ENCODE peak calls at places on chromosomes 11 and 22, in nine cellular contexts. One of them, this sample, is unnamed. For H3K4me1, the result is how much of the 10 kb centered on the place peaks cover.

GRCh38 chr11:32809313-32809712 is 14.9 kb upstream of the CCDC73 start:
- DNase-seq in HepG2: peak
- DNase-seq in suprapubic skin: no peak
- DNase-seq in body of pancreas: peak
- DNase-seq in colonic mucosa: peak
- DNase-seq in ovary: peak
- DNase-seq in upper lobe of right lung: peak
- DNase-seq in left ventricle myocardium inferior: peak
- DNase-seq in effector memory CD4-positive, alpha-beta T cell: no peak
- DNase-seq in this sample: peak

GRCh38 chr11:16778286-16778685 is 39.8 kb downstream of the C11orf58 start:
- DNase-seq in body of pancreas: no peak
- DNase-seq in HepG2: no peak
- DNase-seq in left ventricle myocardium inferior: no peak
- DNase-seq in effector memory CD4-positive, alpha-beta T cell: no peak
- DNase-seq in colonic mucosa: no peak
- DNase-seq in ovary: no peak
- DNase-seq in upper lobe of right lung: peak
- DNase-seq in suprapubic skin: no peak
- DNase-seq in this sample: no peak

GRCh38 chr11:58625826-58626460 is 3.5 kb downstream of the CNTF start:
- DNase-seq in upper lobe of right lung: no peak
- DNase-seq in left ventricle myocardium inferior: no peak
- DNase-seq in effector memory CD4-positive, alpha-beta T cell: no peak
- DNase-seq in colonic mucosa: no peak
- DNase-seq in suprapubic skin: no peak
- DNase-seq in body of pancreas: no peak
- DNase-seq in ovary: no peak
- DNase-seq in HepG2: no peak
- DNase-seq in this sample: no peak

GRCh38 chr11:429391-429790 is 12.4 kb downstream of the ANO9 start:
- DNase-seq in colonic mucosa: no peak
- DNase-seq in left ventricle myocardium inferior: no peak
- DNase-seq in ovary: no peak
- DNase-seq in upper lobe of right lung: no peak
- DNase-seq in effector memory CD4-positive, alpha-beta T cell: no peak
- DNase-seq in body of pancreas: no peak
- DNase-seq in HepG2: no peak
- DNase-seq in suprapubic skin: no peak
- DNase-seq in this sample: no peak

GRCh38 chr11:126564588-126564987 is 209.1 kb downstream of the ST3GAL4 start:
- DNase-seq in effector memory CD4-positive, alpha-beta T cell: no peak
- DNase-seq in left ventricle myocardium inferior: no peak
- DNase-seq in body of pancreas: no peak
- DNase-seq in upper lobe of right lung: no peak
- DNase-seq in HepG2: no peak
- DNase-seq in ovary: no peak
- DNase-seq in colonic mucosa: no peak
- DNase-seq in suprapubic skin: no peak
- DNase-seq in this sample: no peak

GRCh38 chr11:95149659-95150294 is 60.1 kb downstream of the ENDOD1 start:
- DNase-seq in effector memory CD4-positive, alpha-beta T cell: no peak
- DNase-seq in upper lobe of right lung: no peak
- DNase-seq in ovary: peak
- DNase-seq in body of pancreas: peak
- DNase-seq in colonic mucosa: peak
- DNase-seq in suprapubic skin: peak
- DNase-seq in left ventricle myocardium inferior: peak
- DNase-seq in HepG2: peak
- DNase-seq in this sample: peak

GRCh38 chr11:76802151-76802550 is 19.0 kb downstream of the TSKU start:
- DNase-seq in upper lobe of right lung: no peak
- DNase-seq in ovary: no peak
- DNase-seq in colonic mucosa: peak
- DNase-seq in HepG2: no peak
- DNase-seq in left ventricle myocardium inferior: no peak
- DNase-seq in suprapubic skin: no peak
- DNase-seq in body of pancreas: no peak
- DNase-seq in effector memory CD4-positive, alpha-beta T cell: no peak
- DNase-seq in this sample: no peak

GRCh38 chr22:27531782-27532530 is 269.6 kb downstream of the MN1 start:
- DNase-seq in left ventricle myocardium inferior: no peak
- DNase-seq in suprapubic skin: no peak
- DNase-seq in effector memory CD4-positive, alpha-beta T cell: no peak
- DNase-seq in HepG2: no peak
- DNase-seq in body of pancreas: no peak
- DNase-seq in colonic mucosa: no peak
- DNase-seq in upper lobe of right lung: no peak
- DNase-seq in ovary: no peak
- DNase-seq in this sample: no peak

GRCh38 chr11:16604784-16605439 is 133.5 kb upstream of the C11orf58 start:
- DNase-seq in ovary: no peak
- DNase-seq in body of pancreas: peak
- DNase-seq in effector memory CD4-positive, alpha-beta T cell: no peak
- DNase-seq in HepG2: no peak
- DNase-seq in suprapubic skin: peak
- DNase-seq in colonic mucosa: peak
- DNase-seq in left ventricle myocardium inferior: peak
- DNase-seq in upper lobe of right lung: peak
- DNase-seq in this sample: peak

GRCh38 chr22:47631571-47632102 is 869.2 kb downstream of the TBC1D22A start:
- DNase-seq in upper lobe of right lung: peak
- DNase-seq in ovary: no peak
- DNase-seq in colonic mucosa: no peak
- DNase-seq in HepG2: no peak
- DNase-seq in body of pancreas: no peak
- DNase-seq in effector memory CD4-positive, alpha-beta T cell: no peak
- DNase-seq in left ventricle myocardium inferior: no peak
- DNase-seq in suprapubic skin: no peak
- DNase-seq in this sample: peak

GRCh38 chr11:19326499-19326898 is 85.8 kb upstream of the E2F8 start:
- DNase-seq in suprapubic skin: no peak
- DNase-seq in left ventricle myocardium inferior: no peak
- DNase-seq in HepG2: no peak
- DNase-seq in effector memory CD4-positive, alpha-beta T cell: no peak
- DNase-seq in ovary: no peak
- DNase-seq in body of pancreas: no peak
- DNase-seq in colonic mucosa: no peak
- DNase-seq in upper lobe of right lung: no peak
- DNase-seq in this sample: peak

GRCh38 chr11:59801981-59802638 is 8.5 kb downstream of the MRPL16 start:
- DNase-seq in left ventricle myocardium inferior: no peak
- DNase-seq in suprapubic skin: no peak
- DNase-seq in body of pancreas: peak
- DNase-seq in upper lobe of right lung: no peak
- DNase-seq in effector memory CD4-positive, alpha-beta T cell: no peak
- DNase-seq in colonic mucosa: no peak
- DNase-seq in HepG2: no peak
- DNase-seq in ovary: peak
- DNase-seq in this sample: no peak

GRCh38 chr22:24156146-24156914 is 25.0 kb upstream of the SUSD2 start:
- DNase-seq in left ventricle myocardium inferior: peak
- DNase-seq in HepG2: no peak
- DNase-seq in upper lobe of right lung: peak
- DNase-seq in suprapubic skin: no peak
- DNase-seq in effector memory CD4-positive, alpha-beta T cell: peak
- DNase-seq in body of pancreas: peak
- DNase-seq in colonic mucosa: peak
- DNase-seq in ovary: no peak
- DNase-seq in this sample: peak

GRCh38 chr22:24157783-24158170 is 23.5 kb upstream of the SUSD2 start:
- DNase-seq in body of pancreas: no peak
- DNase-seq in ovary: no peak
- DNase-seq in left ventricle myocardium inferior: no peak
- DNase-seq in upper lobe of right lung: no peak
- DNase-seq in effector memory CD4-positive, alpha-beta T cell: no peak
- DNase-seq in suprapubic skin: no peak
- DNase-seq in HepG2: no peak
- DNase-seq in colonic mucosa: no peak
- DNase-seq in this sample: no peak

GRCh38 chr22:24154826-24155225 is 26.5 kb upstream of the SUSD2 start:
- DNase-seq in colonic mucosa: no peak
- DNase-seq in suprapubic skin: no peak
- DNase-seq in upper lobe of right lung: no peak
- DNase-seq in left ventricle myocardium inferior: no peak
- DNase-seq in ovary: no peak
- DNase-seq in effector memory CD4-positive, alpha-beta T cell: no peak
- DNase-seq in body of pancreas: no peak
- DNase-seq in HepG2: no peak
- DNase-seq in this sample: no peak

GRCh38 chr22:24155597-24156145 is 25.6 kb upstream of the SUSD2 start:
- DNase-seq in suprapubic skin: peak
- DNase-seq in HepG2: peak
- DNase-seq in body of pancreas: peak
- DNase-seq in colonic mucosa: peak
- DNase-seq in ovary: peak
- DNase-seq in effector memory CD4-positive, alpha-beta T cell: no peak
- DNase-seq in upper lobe of right lung: peak
- DNase-seq in left ventricle myocardium inferior: peak
- DNase-seq in this sample: peak

GRCh38 chr22:24156915-24157782 is 24.1 kb upstream of the SUSD2 start:
- DNase-seq in suprapubic skin: peak
- DNase-seq in left ventricle myocardium inferior: peak
- DNase-seq in ovary: peak
- DNase-seq in upper lobe of right lung: peak
- DNase-seq in colonic mucosa: peak
- DNase-seq in HepG2: peak
- DNase-seq in body of pancreas: peak
- DNase-seq in effector memory CD4-positive, alpha-beta T cell: peak
- DNase-seq in this sample: peak
- H3K27ac ChIP-seq in suprapubic skin: no peak
- H3K27ac ChIP-seq in left ventricle myocardium inferior: peak
- H3K27ac ChIP-seq in ovary: peak
- H3K27ac ChIP-seq in upper lobe of right lung: peak
- H3K27ac ChIP-seq in colonic mucosa: peak
- H3K27ac ChIP-seq in HepG2: peak
- H3K27ac ChIP-seq in body of pancreas: peak
- H3K27ac ChIP-seq in effector memory CD4-positive, alpha-beta T cell: peak
- H3K27ac ChIP-seq in this sample: no peak

DNA sequence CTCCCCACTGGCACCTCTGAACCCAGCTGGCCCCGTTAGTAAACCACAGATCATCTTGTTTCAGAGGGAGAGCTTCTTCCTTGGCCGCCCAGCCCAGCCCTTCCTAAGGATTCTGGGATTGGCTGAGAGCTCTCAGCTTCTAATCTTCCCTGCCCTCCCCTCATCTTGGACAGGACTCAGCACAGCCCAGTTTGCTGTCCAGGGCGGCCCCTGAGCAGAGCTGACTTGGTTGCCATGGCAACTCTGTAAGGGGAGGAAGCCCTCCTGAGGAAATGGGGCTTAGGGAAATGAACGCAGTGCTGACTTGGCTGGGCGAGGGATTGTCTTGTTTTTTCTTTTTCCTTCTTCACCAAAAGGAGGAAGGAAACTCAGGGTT is 4.6 kb downstream of the APOL4 start:
- DNase-seq in left ventricle myocardium inferior: peak
- DNase-seq in upper lobe of right lung: no peak
- DNase-seq in suprapubic skin: no peak
- DNase-seq in colonic mucosa: no peak
- DNase-seq in effector memory CD4-positive, alpha-beta T cell: no peak
- DNase-seq in body of pancreas: peak
- DNase-seq in ovary: peak
- DNase-seq in HepG2: no peak
- DNase-seq in this sample: peak
- H3K4me1 ChIP-seq in left ventricle myocardium inferior: half or more
- H3K4me1 ChIP-seq in upper lobe of right lung: under half
- H3K4me1 ChIP-seq in suprapubic skin: under half
- H3K4me1 ChIP-seq in colonic mucosa: under half
- H3K4me1 ChIP-seq in effector memory CD4-positive, alpha-beta T cell: under half
- H3K4me1 ChIP-seq in body of pancreas: under half
- H3K4me1 ChIP-seq in ovary: under half
- H3K4me1 ChIP-seq in HepG2: under half
- H3K4me1 ChIP-seq in this sample: under half

GRCh38 chr11:130737041-130737830 is 179.0 kb downstream of the SNX19 start:
- DNase-seq in suprapubic skin: no peak
- DNase-seq in body of pancreas: no peak
- DNase-seq in left ventricle myocardium inferior: no peak
- DNase-seq in upper lobe of right lung: no peak
- DNase-seq in ovary: no peak
- DNase-seq in colonic mucosa: no peak
- DNase-seq in HepG2: no peak
- DNase-seq in effector memory CD4-positive, alpha-beta T cell: no peak
- DNase-seq in this sample: peak
- H3K27ac ChIP-seq in suprapubic skin: no peak
- H3K27ac ChIP-seq in body of pancreas: peak
- H3K27ac ChIP-seq in left ventricle myocardium inferior: peak
- H3K27ac ChIP-seq in upper lobe of right lung: peak
- H3K27ac ChIP-seq in ovary: no peak
- H3K27ac ChIP-seq in colonic mucosa: no peak
- H3K27ac ChIP-seq in HepG2: no peak
- H3K27ac ChIP-seq in effector memory CD4-positive, alpha-beta T cell: no peak
- H3K27ac ChIP-seq in this sample: peak

DNA sequence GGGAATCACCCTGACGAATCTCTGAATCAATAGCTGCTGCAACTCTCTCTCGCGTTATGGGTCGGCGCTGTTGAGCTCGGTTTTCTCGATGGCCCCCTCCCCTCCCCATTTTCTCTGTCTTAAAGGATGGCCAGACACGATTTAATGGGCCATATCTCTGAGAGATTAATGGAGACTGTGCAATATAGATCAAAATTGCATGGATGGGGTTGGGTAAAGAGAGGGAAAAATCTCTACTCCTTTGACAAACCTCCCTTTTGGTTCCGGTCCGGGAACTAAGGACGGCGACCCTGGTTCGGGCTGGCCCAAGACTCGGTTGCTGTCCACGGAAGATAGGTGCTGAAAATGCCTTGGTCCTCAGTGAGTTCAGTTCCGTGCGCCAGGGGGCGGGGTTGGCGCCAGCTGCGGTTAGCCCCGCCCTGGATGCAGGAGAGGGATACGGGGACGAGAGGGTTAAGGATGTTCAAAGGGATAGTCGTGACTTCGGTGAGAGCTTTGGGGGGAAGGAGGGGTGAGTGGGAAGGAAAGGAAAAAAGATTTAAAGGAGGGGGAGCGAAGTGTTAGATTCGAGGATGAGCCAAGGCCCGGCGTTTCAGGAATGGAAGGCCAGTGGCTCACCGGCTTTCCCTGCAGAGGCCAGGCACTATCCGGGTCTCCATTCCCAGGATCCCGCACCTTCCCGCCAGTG is 103.6 kb upstream of the HSD17B12 start:
- DNase-seq in HepG2: peak
- DNase-seq in upper lobe of right lung: no peak
- DNase-seq in colonic mucosa: peak
- DNase-seq in effector memory CD4-positive, alpha-beta T cell: no peak
- DNase-seq in body of pancreas: no peak
- DNase-seq in suprapubic skin: no peak
- DNase-seq in ovary: peak
- DNase-seq in left ventricle myocardium inferior: peak
- DNase-seq in this sample: no peak
- H3K4me1 ChIP-seq in HepG2: under half
- H3K4me1 ChIP-seq in upper lobe of right lung: under half
- H3K4me1 ChIP-seq in colonic mucosa: under half
- H3K4me1 ChIP-seq in effector memory CD4-positive, alpha-beta T cell: under half
- H3K4me1 ChIP-seq in body of pancreas: half or more
- H3K4me1 ChIP-seq in suprapubic skin: half or more
- H3K4me1 ChIP-seq in ovary: under half
- H3K4me1 ChIP-seq in left ventricle myocardium inferior: half or more
- H3K4me1 ChIP-seq in this sample: under half

GRCh38 chr22:22887621-22888503 is at the start of gene IGLL5:
- DNase-seq in body of pancreas: no peak
- DNase-seq in suprapubic skin: no peak
- DNase-seq in colonic mucosa: no peak
- DNase-seq in ovary: no peak
- DNase-seq in upper lobe of right lung: no peak
- DNase-seq in HepG2: no peak
- DNase-seq in effector memory CD4-positive, alpha-beta T cell: no peak
- DNase-seq in left ventricle myocardium inferior: no peak
- DNase-seq in this sample: no peak
- H3K27ac ChIP-seq in body of pancreas: no peak
- H3K27ac ChIP-seq in suprapubic skin: no peak
- H3K27ac ChIP-seq in colonic mucosa: no peak
- H3K27ac ChIP-seq in ovary: no peak
- H3K27ac ChIP-seq in upper lobe of right lung: no peak
- H3K27ac ChIP-seq in HepG2: no peak
- H3K27ac ChIP-seq in effector memory CD4-positive, alpha-beta T cell: no peak
- H3K27ac ChIP-seq in left ventricle myocardium inferior: no peak
- H3K27ac ChIP-seq in this sample: no peak